ENCODE peak calls at places on chromosomes 1 and 21, in seven cellular contexts. O, J, U, G, R, H and E are unnamed samples.

GRCh38 chr1:1303736-1304135 is 4.0 kb downstream of the ACAP3 start:
- DNase-seq in O (no peak), H (no peak), G (no peak), J (no peak), R (no peak), U (no peak), E (no peak)

GRCh38 chr1:36520771-36521420 is 38.2 kb upstream of the CSF3R start:
- DNase-seq in H (no peak), U (peak; percentile 68), G (no peak), O (peak; percentile 53), J (no peak), R (no peak), E (no peak)

GRCh38 chr1:62508187-62508758 is 71.4 kb downstream of the USP1 start:
- DNase-seq in G (peak; percentile 12), H (peak; percentile 26), J (peak; percentile 42), R (peak; percentile 46), U (no peak), O (no peak), E (peak; percentile 14)

GRCh38 chr1:61337981-61338848 is 255.9 kb downstream of the NFIA start:
- DNase-seq in J (peak; percentile 64), U (peak; percentile 80), R (peak; percentile 89), G (peak; percentile 50), O (peak; percentile 92), H (peak; percentile 86), E (peak; percentile 75)

GRCh38 chr1:204909109-204909508 is 38.4 kb downstream of the NFASC start:
- DNase-seq in G (no peak), U (no peak), H (peak; percentile 70), R (peak; percentile 35), J (no peak), O (no peak), E (no peak)

GRCh38 chr1:17765444-17766411 is 10.6 kb downstream of the ACTL8 start:
- DNase-seq in H (peak; percentile 94), U (no peak), R (peak; percentile 98), J (no peak), O (no peak), G (no peak), E (no peak)

GRCh38 chr1:220513834-220514233 is 14.1 kb upstream of the MARK1 start:
- DNase-seq in U (no peak), R (no peak), G (no peak), H (no peak), J (no peak), O (no peak), E (no peak)

GRCh38 chr1:220300442-220301121 is 28.3 kb upstream of the RAB3GAP2 start:
- DNase-seq in O (peak; percentile 90), G (peak; percentile 32), U (peak; percentile 75), J (peak; percentile 18), H (peak; percentile 92), R (peak; percentile 75), E (peak; percentile 38)

GRCh38 chr1:2535981-2536380 is 5.9 kb upstream of the HES5 start:
- DNase-seq in R (no peak), G (no peak), H (no peak), J (no peak), O (no peak), U (no peak), E (no peak)

GRCh38 chr21:41750051-41750450 is 16.8 kb downstream of the RIPK4 start:
- DNase-seq in G (no peak), O (no peak), U (no peak), H (no peak), R (peak; percentile 86), J (no peak), E (no peak)

GRCh38 chr1:78081980-78082860 is 36.5 kb downstream of the GIPC2 start:
- DNase-seq in G (no peak), U (no peak), H (peak; percentile 67), R (peak; percentile 64), J (peak; percentile 80), O (no peak), E (no peak)

GRCh38 chr21:44057960-44058651 is 46.0 kb downstream of the TRAPPC10 start:
- DNase-seq in J (no peak), U (no peak), H (peak; percentile 4), O (no peak), R (peak; percentile 19), G (no peak), E (no peak)

GRCh38 chr1:234933031-234933430 is 195.6 kb downstream of the TOMM20 start:
- DNase-seq in U (no peak), H (no peak), R (peak; percentile 86), J (no peak), G (no peak), O (peak; percentile 70), E (no peak)

GRCh38 chr1:110118636-110119396 is 6.6 kb downstream of the UBL4B start:
- DNase-seq in J (no peak), U (no peak), R (peak; percentile 78), G (no peak), O (no peak), H (no peak), E (no peak)

GRCh38 chr1:240210026-240210425 is 118.3 kb downstream of the FMN2 start:
- DNase-seq in O (no peak), R (peak; percentile 87), U (no peak), J (no peak), H (peak; percentile 68), G (no peak), E (no peak)

GRCh38 chr1:16267690-16268180 is 30.8 kb upstream of the CPLANE2 start:
- DNase-seq in O (no peak), H (no peak), R (no peak), U (no peak), G (no peak), J (no peak), E (no peak)

GRCh38 chr1:165241321-165241720 is 115.2 kb downstream of the LMX1A start:
- DNase-seq in O (no peak), H (no peak), J (no peak), U (no peak), G (no peak), R (no peak), E (no peak)

GRCh38 chr1:234839663-234840062 is 229.7 kb upstream of the IRF2BP2 start:
- DNase-seq in R (no peak), G (no peak), U (no peak), O (no peak), H (no peak), J (no peak), E (no peak)

GRCh38 chr1:53373246-53373645 is 45.4 kb upstream of the LRP8 start:
- DNase-seq in R (no peak), H (no peak), U (no peak), G (no peak), O (peak; percentile 30), J (no peak), E (no peak)

GRCh38 chr1:157154940-157155514 is 16.8 kb upstream of the ETV3 start:
- DNase-seq in R (no peak), H (no peak), G (peak; percentile 84), J (peak; percentile 83), U (no peak), O (peak; percentile 74), E (peak; percentile 65)

GRCh38 chr1:170674986-170675385 is 11.1 kb downstream of the PRRX1 start:
- DNase-seq in R (no peak), J (no peak), O (no peak), G (no peak), H (no peak), U (no peak), E (no peak)

GRCh38 chr1:234505774-234506114 is 26.8 kb upstream of the TARBP1 start:
- DNase-seq in H (peak; percentile 79), U (no peak), G (no peak), R (peak; percentile 68), J (no peak), O (no peak), E (no peak)

GRCh38 chr1:192604979-192605620 is 29.5 kb downstream of the RGS1 start:
- DNase-seq in H (peak; percentile 80), R (peak; percentile 41), G (no peak), J (no peak), U (no peak), O (no peak), E (no peak)

GRCh38 chr1:248695451-248696132 is 7.0 kb downstream of the OR14I1 start:
- DNase-seq in U (no peak), J (no peak), G (no peak), R (no peak), O (no peak), H (no peak), E (no peak)

GRCh38 chr1:8351693-8352470 is 34.0 kb downstream of the SLC45A1 start:
- DNase-seq in J (peak; percentile 64), H (no peak), U (no peak), R (peak; percentile 84), O (no peak), G (peak; percentile 44), E (no peak)

GRCh38 chr1:26689504-26689903 is 6.3 kb upstream of the ARID1A start:
- DNase-seq in R (no peak), G (no peak), O (no peak), U (no peak), J (no peak), H (no peak), E (no peak)
- H3K4me1 ChIP-seq in R (peaks cover 20% of the 10 kb centered on the region), G (peaks cover 3% of the 10 kb centered on the region), O (peaks cover 13% of the 10 kb centered on the region), U (peaks cover 8% of the 10 kb centered on the region), J (peaks cover 25% of the 10 kb centered on the region), H (peaks cover 18% of the 10 kb centered on the region), E (peaks cover 19% of the 10 kb centered on the region)

GRCh38 chr1:175784826-175785225 is 41.4 kb upstream of the TNR start:
- DNase-seq in R (no peak), G (no peak), J (no peak), H (no peak), O (no peak), U (no peak), E (no peak)
- H3K9me3 ChIP-seq in R (no peaks in the 10 kb centered on the region), G (no peaks in the 10 kb centered on the region), J (no peaks in the 10 kb centered on the region), H (no peaks in the 10 kb centered on the region), O (no peaks in the 10 kb centered on the region), U (no peaks in the 10 kb centered on the region), E (no peaks in the 10 kb centered on the region)

GRCh38 chr1:184583837-184584236 is 170.8 kb downstream of the EDEM3 start:
- DNase-seq in G (no peak), R (no peak), U (no peak), O (no peak), J (peak; percentile 41), H (no peak), E (no peak)
- TF ChIP-seq CTCF in G (peak; percentile 10), R (no peak), U (no peak), O (no peak), J (no peak), H (no peak), E (no peak)

GRCh38 chr21:38988211-38989096 is 182.7 kb downstream of the ETS2 start:
- DNase-seq in G (no peak), U (no peak), J (no peak), H (no peak), O (no peak), R (no peak), E (no peak)

GRCh38 chr21:38989097-38989744 is 183.5 kb downstream of the ETS2 start:
- DNase-seq in R (no peak), H (no peak), J (no peak), O (no peak), U (no peak), G (no peak), E (no peak)

GRCh38 chr21:38992737-38993136 is 187.0 kb downstream of the ETS2 start:
- DNase-seq in J (no peak), H (no peak), O (no peak), G (no peak), U (no peak), R (no peak), E (no peak)

GRCh38 chr21:38989745-38990423 is 184.2 kb downstream of the ETS2 start:
- DNase-seq in J (peak; percentile 80), O (no peak), H (peak; percentile 92), G (peak; percentile 76), U (no peak), R (peak; percentile 92), E (no peak)

DNA sequence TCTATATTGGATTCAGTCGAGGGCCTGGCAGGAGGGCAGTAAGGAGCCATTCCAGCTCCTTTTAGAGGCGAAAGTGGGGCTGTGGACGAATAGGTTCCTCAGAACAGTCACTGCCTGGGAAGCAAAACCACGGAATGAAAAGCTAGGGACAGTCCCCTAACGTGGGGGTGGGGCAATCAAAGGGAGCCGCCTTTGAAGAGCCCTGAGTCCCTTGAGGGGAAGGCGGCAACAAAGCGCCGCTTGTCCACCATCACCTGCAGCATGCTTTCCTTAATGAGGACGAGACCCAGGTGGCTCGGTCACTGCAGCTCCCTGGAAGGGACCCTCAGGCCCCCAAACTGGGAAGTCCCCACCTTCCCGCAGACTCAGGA is 184.7 kb downstream of the ETS2 start:
- DNase-seq in R (no peak), O (no peak), J (no peak), U (no peak), H (no peak), G (no peak), E (no peak)
- H3K4me1 ChIP-seq in R (peaks cover 40% of the 10 kb centered on the region), O (peaks cover 35% of the 10 kb centered on the region), J (peaks cover 67% of the 10 kb centered on the region), U (no peaks in the 10 kb centered on the region), H (peaks cover 38% of the 10 kb centered on the region), G (peaks cover 43% of the 10 kb centered on the region), E (peaks cover 12% of the 10 kb centered on the region)